ENCODE peak calls at places on chromosomes 1 and 21, in eight cellular contexts. One of them, this sample, is unnamed.

GRCh38 chr21:32702702-32703101 is 25.1 kb downstream of the SYNJ1 start:
- DNase-seq in prostate gland: no peak
- DNase-seq in LNCaP clone FGC: no peak
- DNase-seq in stomach: no peak
- DNase-seq in neural progenitor cell: no peak
- DNase-seq in HFF-Myc: no peak
- DNase-seq in psoas muscle: no peak
- DNase-seq in fibroblast of pulmonary artery: peak; percentile 83
- DNase-seq in this sample: no peak

GRCh38 chr1:168110896-168111545 is 25.7 kb downstream of the GPR161 start:
- DNase-seq in stomach: no peak
- DNase-seq in prostate gland: no peak
- DNase-seq in LNCaP clone FGC: no peak
- DNase-seq in psoas muscle: no peak
- DNase-seq in neural progenitor cell: peak; percentile 73
- DNase-seq in fibroblast of pulmonary artery: peak; percentile 71
- DNase-seq in HFF-Myc: no peak
- DNase-seq in this sample: peak; percentile 2

GRCh38 chr1:184691719-184692324 is 62.8 kb downstream of the EDEM3 start:
- DNase-seq in LNCaP clone FGC: peak; percentile 58
- DNase-seq in psoas muscle: no peak
- DNase-seq in neural progenitor cell: peak; percentile 62
- DNase-seq in fibroblast of pulmonary artery: peak; percentile 75
- DNase-seq in prostate gland: peak; percentile 35
- DNase-seq in HFF-Myc: peak; percentile 20
- DNase-seq in stomach: no peak
- DNase-seq in this sample: peak; percentile 27

GRCh38 chr1:217847643-217848042 is 216.5 kb downstream of the SPATA17 start:
- DNase-seq in LNCaP clone FGC: no peak
- DNase-seq in neural progenitor cell: no peak
- DNase-seq in HFF-Myc: no peak
- DNase-seq in psoas muscle: no peak
- DNase-seq in prostate gland: no peak
- DNase-seq in fibroblast of pulmonary artery: no peak
- DNase-seq in stomach: no peak
- DNase-seq in this sample: no peak

GRCh38 chr1:235199441-235199840 is 38.4 kb upstream of the RBM34 start:
- DNase-seq in HFF-Myc: peak; percentile 12
- DNase-seq in neural progenitor cell: peak; percentile 83
- DNase-seq in prostate gland: no peak
- DNase-seq in stomach: no peak
- DNase-seq in fibroblast of pulmonary artery: peak; percentile 73
- DNase-seq in LNCaP clone FGC: peak; percentile 17
- DNase-seq in psoas muscle: no peak
- DNase-seq in this sample: no peak

GRCh38 chr1:87435484-87435883 is 106.8 kb downstream of the LMO4 start:
- DNase-seq in neural progenitor cell: no peak
- DNase-seq in fibroblast of pulmonary artery: peak; percentile 84
- DNase-seq in LNCaP clone FGC: no peak
- DNase-seq in prostate gland: no peak
- DNase-seq in stomach: no peak
- DNase-seq in HFF-Myc: no peak
- DNase-seq in psoas muscle: no peak
- DNase-seq in this sample: no peak

GRCh38 chr21:28294046-28294445 is 698.6 kb downstream of the LTN1 start:
- DNase-seq in fibroblast of pulmonary artery: peak; percentile 88
- DNase-seq in HFF-Myc: no peak
- DNase-seq in psoas muscle: no peak
- DNase-seq in prostate gland: no peak
- DNase-seq in stomach: no peak
- DNase-seq in LNCaP clone FGC: peak; percentile 28
- DNase-seq in neural progenitor cell: no peak
- DNase-seq in this sample: no peak

GRCh38 chr1:55868026-55868425 is 652.9 kb upstream of the USP24 start:
- DNase-seq in neural progenitor cell: peak; percentile 22
- DNase-seq in HFF-Myc: peak; percentile 26
- DNase-seq in fibroblast of pulmonary artery: peak; percentile 20
- DNase-seq in psoas muscle: no peak
- DNase-seq in LNCaP clone FGC: peak; percentile 55
- DNase-seq in prostate gland: peak; percentile 19
- DNase-seq in stomach: no peak
- DNase-seq in this sample: no peak

GRCh38 chr1:54459714-54460113 is 53.5 kb upstream of the SSBP3 start:
- DNase-seq in stomach: no peak
- DNase-seq in psoas muscle: peak; percentile 33
- DNase-seq in prostate gland: no peak
- DNase-seq in neural progenitor cell: no peak
- DNase-seq in fibroblast of pulmonary artery: no peak
- DNase-seq in HFF-Myc: no peak
- DNase-seq in LNCaP clone FGC: no peak
- DNase-seq in this sample: no peak

GRCh38 chr1:246162560-246162959 is 344.5 kb downstream of the SMYD3 start:
- DNase-seq in neural progenitor cell: no peak
- DNase-seq in stomach: no peak
- DNase-seq in prostate gland: no peak
- DNase-seq in HFF-Myc: no peak
- DNase-seq in fibroblast of pulmonary artery: no peak
- DNase-seq in psoas muscle: no peak
- DNase-seq in LNCaP clone FGC: no peak
- DNase-seq in this sample: no peak

GRCh38 chr1:111275079-111275478 is 15.6 kb upstream of the CHIA start:
- DNase-seq in LNCaP clone FGC: no peak
- DNase-seq in HFF-Myc: peak; percentile 67
- DNase-seq in prostate gland: no peak
- DNase-seq in stomach: no peak
- DNase-seq in neural progenitor cell: no peak
- DNase-seq in fibroblast of pulmonary artery: peak; percentile 46
- DNase-seq in psoas muscle: peak; percentile 75
- DNase-seq in this sample: no peak

GRCh38 chr1:67716800-67717199 is 31.8 kb downstream of the GADD45A start:
- DNase-seq in fibroblast of pulmonary artery: peak; percentile 58
- DNase-seq in stomach: no peak
- DNase-seq in prostate gland: peak; percentile 84
- DNase-seq in LNCaP clone FGC: peak; percentile 89
- DNase-seq in HFF-Myc: no peak
- DNase-seq in neural progenitor cell: no peak
- DNase-seq in psoas muscle: no peak
- DNase-seq in this sample: peak; percentile 81

GRCh38 chr1:30385246-30385940 is 338.0 kb downstream of the MATN1 start:
- DNase-seq in psoas muscle: no peak
- DNase-seq in prostate gland: no peak
- DNase-seq in neural progenitor cell: no peak
- DNase-seq in LNCaP clone FGC: no peak
- DNase-seq in HFF-Myc: no peak
- DNase-seq in stomach: no peak
- DNase-seq in fibroblast of pulmonary artery: no peak
- DNase-seq in this sample: no peak

GRCh38 chr1:179129702-179130473 is 48.0 kb downstream of the TOR3A start:
- DNase-seq in HFF-Myc: no peak
- DNase-seq in fibroblast of pulmonary artery: peak; percentile 22
- DNase-seq in psoas muscle: no peak
- DNase-seq in neural progenitor cell: no peak
- DNase-seq in stomach: no peak
- DNase-seq in prostate gland: no peak
- DNase-seq in LNCaP clone FGC: no peak
- DNase-seq in this sample: no peak

GRCh38 chr21:16124397-16125130 is 394.8 kb downstream of the USP25 start:
- DNase-seq in stomach: no peak
- DNase-seq in prostate gland: no peak
- DNase-seq in HFF-Myc: peak; percentile 59
- DNase-seq in fibroblast of pulmonary artery: peak; percentile 94
- DNase-seq in LNCaP clone FGC: peak; percentile 70
- DNase-seq in psoas muscle: no peak
- DNase-seq in neural progenitor cell: no peak
- DNase-seq in this sample: peak; percentile 18

GRCh38 chr21:14591882-14592281 is 45.8 kb upstream of the SAMSN1 start:
- DNase-seq in psoas muscle: peak; percentile 45
- DNase-seq in HFF-Myc: no peak
- DNase-seq in fibroblast of pulmonary artery: peak; percentile 85
- DNase-seq in LNCaP clone FGC: no peak
- DNase-seq in stomach: peak; percentile 50
- DNase-seq in neural progenitor cell: no peak
- DNase-seq in prostate gland: no peak
- DNase-seq in this sample: peak; percentile 26

GRCh38 chr1:246208120-246208519 is 299.0 kb downstream of the SMYD3 start:
- DNase-seq in psoas muscle: no peak
- DNase-seq in neural progenitor cell: no peak
- DNase-seq in fibroblast of pulmonary artery: no peak
- DNase-seq in prostate gland: no peak
- DNase-seq in stomach: no peak
- DNase-seq in LNCaP clone FGC: no peak
- DNase-seq in HFF-Myc: no peak
- DNase-seq in this sample: no peak

GRCh38 chr1:228280106-228280901 is 72.5 kb downstream of the OBSCN start:
- DNase-seq in HFF-Myc: no peak
- DNase-seq in stomach: no peak
- DNase-seq in fibroblast of pulmonary artery: no peak
- DNase-seq in neural progenitor cell: no peak
- DNase-seq in prostate gland: no peak
- DNase-seq in psoas muscle: peak; percentile 67
- DNase-seq in LNCaP clone FGC: no peak
- DNase-seq in this sample: no peak

GRCh38 chr1:84892657-84893618 is at the start of gene LPAR3:
- DNase-seq in HFF-Myc: no peak
- DNase-seq in stomach: no peak
- DNase-seq in prostate gland: peak; percentile 85
- DNase-seq in neural progenitor cell: peak; percentile 92
- DNase-seq in psoas muscle: no peak
- DNase-seq in LNCaP clone FGC: no peak
- DNase-seq in fibroblast of pulmonary artery: peak; percentile 25
- DNase-seq in this sample: no peak

DNA sequence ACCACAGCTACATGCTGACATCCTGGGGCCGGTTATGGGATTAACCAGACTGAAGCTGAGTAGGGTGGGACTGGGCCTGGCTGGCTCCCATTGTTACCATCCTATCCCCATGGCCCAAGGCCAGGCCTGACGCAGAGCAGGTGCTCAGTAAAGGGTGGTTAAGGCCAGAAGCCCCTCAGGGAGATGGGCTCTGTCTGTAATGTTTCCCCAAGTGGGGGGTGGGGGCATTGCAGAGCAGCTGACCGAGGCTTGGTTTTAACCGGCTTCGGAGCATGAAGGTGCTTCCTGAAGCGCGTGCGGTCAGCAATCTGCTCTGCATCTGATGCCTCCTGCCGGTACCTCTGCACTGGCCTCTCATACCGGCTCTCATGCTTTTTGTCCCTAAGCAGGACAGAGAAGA is 83.4 kb upstream of the ACTL8 start:
- DNase-seq in fibroblast of pulmonary artery: no peak
- DNase-seq in psoas muscle: no peak
- DNase-seq in HFF-Myc: no peak
- DNase-seq in LNCaP clone FGC: no peak
- DNase-seq in prostate gland: no peak
- DNase-seq in stomach: no peak
- DNase-seq in neural progenitor cell: peak; percentile 60
- DNase-seq in this sample: no peak
- TF ChIP-seq CTCF in fibroblast of pulmonary artery: no peak
- TF ChIP-seq CTCF in psoas muscle: no peak
- TF ChIP-seq CTCF in HFF-Myc: no peak
- TF ChIP-seq CTCF in LNCaP clone FGC: no peak
- TF ChIP-seq CTCF in prostate gland: no peak
- TF ChIP-seq CTCF in stomach: no peak
- TF ChIP-seq CTCF in neural progenitor cell: no peak
- TF ChIP-seq CTCF in this sample: no peak

GRCh38 chr1:226739696-226740065 is 599 bp upstream of the ITPKB start:
- DNase-seq in fibroblast of pulmonary artery: no peak
- DNase-seq in psoas muscle: no peak
- DNase-seq in stomach: no peak
- DNase-seq in HFF-Myc: no peak
- DNase-seq in neural progenitor cell: no peak
- DNase-seq in prostate gland: no peak
- DNase-seq in LNCaP clone FGC: no peak
- DNase-seq in this sample: no peak
- H3K4me3 ChIP-seq in fibroblast of pulmonary artery: peak overlapping the region; percentile 68
- H3K4me3 ChIP-seq in psoas muscle: peak overlapping the region; percentile 94
- H3K4me3 ChIP-seq in stomach: peak overlapping the region; percentile 92
- H3K4me3 ChIP-seq in HFF-Myc: peak overlapping the region; percentile 77
- H3K4me3 ChIP-seq in neural progenitor cell: peak overlapping the region; percentile 54
- H3K4me3 ChIP-seq in prostate gland: no peak overlapping the region
- H3K4me3 ChIP-seq in LNCaP clone FGC: peak overlapping the region; percentile 67
- H3K4me3 ChIP-seq in this sample: no peak overlapping the region

GRCh38 chr1:200890818-200891773 is 3.6 kb upstream of the INAVA start:
- DNase-seq in neural progenitor cell: peak; percentile 91
- DNase-seq in psoas muscle: no peak
- DNase-seq in HFF-Myc: no peak
- DNase-seq in LNCaP clone FGC: no peak
- DNase-seq in stomach: no peak
- DNase-seq in fibroblast of pulmonary artery: peak; percentile 34
- DNase-seq in prostate gland: peak; percentile 30
- DNase-seq in this sample: no peak
- TF ChIP-seq CTCF in neural progenitor cell: peak; percentile 76
- TF ChIP-seq CTCF in psoas muscle: no peak
- TF ChIP-seq CTCF in HFF-Myc: peak; percentile 58
- TF ChIP-seq CTCF in LNCaP clone FGC: peak; percentile 40
- TF ChIP-seq CTCF in stomach: no peak
- TF ChIP-seq CTCF in fibroblast of pulmonary artery: peak; percentile 45
- TF ChIP-seq CTCF in prostate gland: no peak
- TF ChIP-seq CTCF in this sample: no peak

GRCh38 chr1:162568802-162569201 is 7.3 kb downstream of the UAP1 start:
- DNase-seq in stomach: no peak
- DNase-seq in prostate gland: peak; percentile 32
- DNase-seq in HFF-Myc: no peak
- DNase-seq in LNCaP clone FGC: peak; percentile 97
- DNase-seq in psoas muscle: no peak
- DNase-seq in fibroblast of pulmonary artery: no peak
- DNase-seq in neural progenitor cell: no peak
- DNase-seq in this sample: no peak

GRCh38 chr1:162562452-162562828 is 918 bp downstream of the UAP1 start:
- DNase-seq in stomach: no peak
- DNase-seq in psoas muscle: no peak
- DNase-seq in LNCaP clone FGC: no peak
- DNase-seq in HFF-Myc: no peak
- DNase-seq in prostate gland: peak; percentile 23
- DNase-seq in fibroblast of pulmonary artery: peak; percentile 72
- DNase-seq in neural progenitor cell: no peak
- DNase-seq in this sample: no peak

GRCh38 chr1:162566870-162567269 is 5.3 kb downstream of the UAP1 start:
- DNase-seq in LNCaP clone FGC: no peak
- DNase-seq in prostate gland: no peak
- DNase-seq in psoas muscle: no peak
- DNase-seq in HFF-Myc: no peak
- DNase-seq in neural progenitor cell: no peak
- DNase-seq in fibroblast of pulmonary artery: no peak
- DNase-seq in stomach: no peak
- DNase-seq in this sample: no peak

GRCh38 chr1:162564762-162565218 is 3.3 kb downstream of the UAP1 start:
- DNase-seq in fibroblast of pulmonary artery: peak; percentile 29
- DNase-seq in LNCaP clone FGC: no peak
- DNase-seq in HFF-Myc: no peak
- DNase-seq in neural progenitor cell: no peak
- DNase-seq in psoas muscle: no peak
- DNase-seq in prostate gland: no peak
- DNase-seq in stomach: no peak
- DNase-seq in this sample: no peak

DNA sequence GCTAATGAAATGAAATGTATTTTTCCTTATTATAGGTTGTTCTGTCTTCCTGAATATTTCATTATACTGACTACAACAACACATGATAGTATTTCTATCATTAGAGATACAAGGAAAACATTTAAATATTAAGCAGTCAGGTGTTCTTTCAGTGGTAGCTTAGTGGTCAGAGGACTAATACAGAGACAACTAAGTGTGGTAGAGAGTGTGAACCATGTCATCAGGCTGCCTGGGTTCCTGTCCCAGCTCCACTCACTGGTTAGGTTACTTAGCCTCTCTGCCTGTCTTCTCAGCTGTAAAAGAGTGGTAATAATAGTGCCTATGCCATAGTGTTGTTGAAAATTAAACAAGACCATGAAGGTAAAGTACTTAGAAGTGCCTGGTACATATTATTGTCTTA is 3.9 kb downstream of the UAP1 start:
- DNase-seq in HFF-Myc: no peak
- DNase-seq in fibroblast of pulmonary artery: no peak
- DNase-seq in prostate gland: no peak
- DNase-seq in LNCaP clone FGC: no peak
- DNase-seq in stomach: no peak
- DNase-seq in neural progenitor cell: no peak
- DNase-seq in psoas muscle: no peak
- DNase-seq in this sample: no peak
- H3K4me3 ChIP-seq in HFF-Myc: no peak overlapping the region
- H3K4me3 ChIP-seq in fibroblast of pulmonary artery: no peak overlapping the region
- H3K4me3 ChIP-seq in prostate gland: no peak overlapping the region
- H3K4me3 ChIP-seq in LNCaP clone FGC: peak overlapping the region; percentile 5
- H3K4me3 ChIP-seq in stomach: no peak overlapping the region
- H3K4me3 ChIP-seq in neural progenitor cell: no peak overlapping the region
- H3K4me3 ChIP-seq in psoas muscle: no peak overlapping the region
- H3K4me3 ChIP-seq in this sample: no peak overlapping the region

This sample was measured in adrenal gland.